ENCODE peak calls at places on chromosomes 4 and X, in eight cellular contexts. V is A549, G is WTC11, M is IMR-90, H is H1, Y is K562, A is HepG2, E is SK-N-SH. C is an unnamed sample.

GRCh38 chrX:150486011-150486410 is 82.4 kb upstream of the MTM1 start:
- DNase-seq in V (peak; percentile 62), G (peak; percentile 49), M (peak; percentile 59), H (peak; percentile 53), Y (peak; percentile 30), A (peak; percentile 20), E (peak; percentile 32), C (no peak)

GRCh38 chr4:183610613-183611012 is 48.4 kb downstream of the RWDD4 start:
- DNase-seq in V (no peak), G (no peak), M (peak; percentile 25), H (no peak), Y (peak; percentile 26), A (no peak), E (no peak), C (no peak)

GRCh38 chr4:79852305-79852730 is 220.7 kb downstream of the ANTXR2 start:
- DNase-seq in V (peak; percentile 4), G (peak; percentile 42), M (peak; percentile 81), H (no peak), Y (peak; percentile 39), A (peak; percentile 10), E (no peak), C (no peak)

GRCh38 chrX:44157858-44158257 is 184.7 kb upstream of the NDP start:
- DNase-seq in V (no peak), G (no peak), M (no peak), H (no peak), Y (no peak), A (no peak), E (no peak), C (no peak)

GRCh38 chr4:37299468-37299867 is 54.9 kb downstream of the NWD2 start:
- DNase-seq in V (no peak), G (no peak), M (no peak), H (no peak), Y (no peak), A (no peak), E (no peak), C (no peak)

GRCh38 chr4:183855651-183856190 is 49.4 kb upstream of the STOX2 start:
- DNase-seq in V (no peak), G (no peak), M (no peak), H (no peak), Y (no peak), A (no peak), E (no peak), C (no peak)

GRCh38 chr4:14994242-14994641 is 8.0 kb upstream of the CPEB2 start:
- DNase-seq in V (no peak), G (no peak), M (peak; percentile 31), H (no peak), Y (peak; percentile 42), A (no peak), E (no peak), C (no peak)

GRCh38 chrX:111270339-111270738 is at the start of gene CAPN6:
- DNase-seq in V (peak; percentile 1), G (peak; percentile 37), M (peak; percentile 5), H (peak; percentile 43), Y (no peak), A (no peak), E (no peak), C (no peak)

GRCh38 chr4:188032170-188032569 is 36.6 kb downstream of the ZFP42 start:
- DNase-seq in V (no peak), G (peak; percentile 37), M (no peak), H (peak; percentile 57), Y (no peak), A (no peak), E (no peak), C (no peak)

GRCh38 chr4:76960014-76960413 is 10.5 kb downstream of the SEPTIN11 start:
- DNase-seq in V (no peak), G (no peak), M (no peak), H (no peak), Y (no peak), A (peak; percentile 7), E (no peak), C (peak; percentile 56)

DNA sequence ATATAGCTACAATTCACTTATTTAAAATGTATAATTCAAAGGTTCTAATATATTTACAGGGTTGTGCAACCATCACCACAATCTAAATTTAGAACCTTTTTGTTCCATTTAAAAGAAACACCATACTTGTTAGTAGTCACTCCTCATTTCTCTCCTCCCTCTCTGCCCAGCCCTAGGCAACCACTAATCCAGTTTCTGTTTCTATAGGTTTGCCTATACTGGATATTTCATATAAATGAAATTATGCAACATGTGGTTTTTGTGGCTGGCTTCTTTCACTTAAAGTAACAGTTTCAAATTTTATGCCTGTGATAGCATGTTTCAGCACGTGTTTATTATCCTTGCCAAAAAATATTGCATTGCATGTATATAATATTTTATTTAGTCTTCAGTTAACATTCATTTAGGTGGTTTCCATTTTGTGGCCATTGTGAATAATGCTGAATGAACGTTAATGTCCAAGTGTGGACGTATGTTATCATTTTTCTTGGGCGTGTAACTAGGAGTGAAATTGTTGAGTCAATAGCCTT is 437.6 kb downstream of the IL1RAPL1 start:
- DNase-seq in V (no peak), G (no peak), M (peak; percentile 44), H (no peak), Y (no peak), A (no peak), E (no peak), C (no peak)
- TF ChIP-seq USF2 in V (no peak), G (no peak), M (no peak), H (no peak), Y (no peak), A (no peak), E (no peak), C (no peak)

GRCh38 chrX:103586659-103587058 is 1.3 kb downstream of the TCEAL4 start:
- DNase-seq in V (no peak), G (no peak), M (no peak), H (no peak), Y (no peak), A (no peak), E (no peak), C (no peak)

GRCh38 chrX:103586314-103586646 is 965 bp downstream of the TCEAL4 start:
- DNase-seq in V (no peak), G (no peak), M (no peak), H (no peak), Y (no peak), A (no peak), E (peak; percentile 6), C (no peak)

GRCh38 chrX:103584606-103585005 is 709 bp upstream of the TCEAL4 start:
- DNase-seq in V (peak; percentile 4), G (no peak), M (no peak), H (no peak), Y (no peak), A (no peak), E (peak; percentile 19), C (no peak)

DNA sequence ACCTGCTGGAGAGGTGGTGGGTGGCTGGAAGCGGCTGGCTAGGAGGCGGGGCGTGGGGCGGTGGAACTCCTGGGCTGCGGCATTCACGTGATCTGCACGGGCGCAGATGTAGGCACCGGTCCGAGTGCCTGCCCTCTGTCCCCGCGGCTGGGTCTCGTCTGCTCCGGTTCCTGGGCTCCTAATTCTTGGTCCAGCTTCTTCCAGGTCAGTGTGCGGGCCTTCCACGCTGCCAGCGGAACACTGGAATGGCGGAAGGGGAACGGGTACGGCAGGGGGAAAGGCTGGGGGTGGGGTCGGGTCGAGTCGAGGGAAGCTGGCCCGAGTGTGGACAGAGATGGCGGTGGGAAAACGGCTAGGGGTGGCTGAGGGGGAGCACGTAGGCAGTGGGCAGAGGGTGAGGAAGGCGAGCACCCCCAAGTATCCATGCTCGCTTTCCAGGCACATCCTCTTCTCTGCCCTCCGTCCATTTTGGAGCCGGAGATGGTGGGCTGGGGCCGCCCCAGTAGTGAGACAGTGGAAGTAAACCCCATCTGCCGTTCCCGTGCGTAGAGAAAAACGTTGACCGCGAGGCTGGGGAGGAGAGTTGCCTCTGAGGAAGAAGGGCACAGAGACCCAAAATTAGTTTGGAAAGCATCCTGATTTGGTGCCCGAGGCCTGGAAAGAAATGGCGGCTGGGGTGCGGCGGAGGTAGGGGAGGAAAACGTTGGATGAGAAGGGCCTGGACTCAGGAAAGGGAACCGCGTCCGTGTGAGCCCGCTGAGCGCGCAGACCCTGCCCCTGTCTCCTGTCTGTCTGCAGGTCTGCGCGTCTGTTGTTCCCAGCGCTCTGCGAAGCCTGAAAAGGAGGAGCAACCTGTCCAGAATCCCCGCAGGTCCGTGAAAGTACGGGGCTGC is at the start of gene TCEAL4:
- DNase-seq in V (peak; percentile 51), G (peak; percentile 49), M (no peak), H (peak; percentile 52), Y (peak; percentile 24), A (no peak), E (peak; percentile 71), C (no peak)
- TF ChIP-seq USF2 in V (peak; percentile 45), G (peak; percentile 77), M (peak; percentile 23), H (no peak), Y (peak; percentile 36), A (no peak), E (no peak), C (no peak)

GRCh38 chrX:110159865-110160264 is 157.0 kb downstream of the TMEM164 start:
- DNase-seq in V (no peak), G (no peak), M (no peak), H (no peak), Y (no peak), A (no peak), E (no peak), C (no peak)
- TF ChIP-seq USF2 in V (no peak), G (no peak), M (no peak), H (no peak), Y (no peak), A (no peak), E (no peak), C (no peak)

DNA sequence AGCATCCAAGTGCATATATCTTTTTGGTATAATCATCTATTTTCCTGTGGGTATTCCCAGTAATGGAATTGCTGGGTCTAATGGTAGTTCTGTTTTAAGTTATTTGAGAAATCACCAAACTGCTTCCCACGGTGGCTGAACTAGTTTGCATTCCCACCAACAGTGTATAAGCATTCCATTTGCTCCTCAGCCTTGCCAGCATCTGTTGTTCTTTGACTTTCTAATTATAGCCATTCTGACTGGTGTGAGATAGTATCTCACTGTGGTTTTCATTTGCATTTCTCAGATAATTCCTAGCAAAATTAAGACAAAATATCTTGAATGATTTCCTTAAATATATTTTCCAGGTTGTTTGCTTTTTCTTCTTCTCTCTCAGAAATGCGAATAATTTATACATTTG is 341.1 kb downstream of the GBA3 start:
- DNase-seq in V (no peak), G (no peak), M (no peak), H (no peak), Y (no peak), A (no peak), E (no peak), C (no peak)
- TF ChIP-seq USF2 in V (no peak), G (no peak), M (no peak), H (no peak), Y (no peak), A (no peak), E (no peak), C (no peak)

DNA sequence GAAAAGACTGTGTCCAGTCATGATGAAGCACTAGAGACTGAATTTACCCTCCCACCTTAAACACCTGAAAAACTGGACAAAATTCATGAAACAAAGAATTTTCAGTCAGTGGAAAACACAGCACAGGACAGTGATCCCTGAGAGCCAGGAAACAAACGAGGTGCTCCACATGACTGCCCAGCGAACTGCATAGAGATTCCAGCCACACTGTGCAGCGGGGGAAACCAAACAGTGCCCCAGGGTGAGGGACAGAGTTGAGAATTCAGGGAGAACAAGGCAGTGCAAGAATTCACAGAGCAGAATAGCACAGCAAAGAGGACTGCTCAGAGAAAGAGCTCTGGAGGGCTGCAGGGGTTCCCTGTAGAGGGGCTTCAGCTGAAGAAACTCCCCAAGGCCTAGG is 55.5 kb upstream of the SEC24B start:
- DNase-seq in V (no peak), G (no peak), M (no peak), H (no peak), Y (no peak), A (no peak), E (no peak), C (no peak)
- TF ChIP-seq USF2 in V (no peak), G (no peak), M (no peak), H (no peak), Y (no peak), A (no peak), E (no peak), C (no peak)

GRCh38 chrX:28901637-28902036 is 314.4 kb downstream of the IL1RAPL1 start:
- DNase-seq in V (no peak), G (no peak), M (peak; percentile 82), H (no peak), Y (no peak), A (no peak), E (no peak), C (no peak)
- TF ChIP-seq USF2 in V (no peak), G (no peak), M (no peak), H (no peak), Y (no peak), A (no peak), E (no peak), C (no peak)